ENCODE peak calls at places on chromosomes 11 and 22, in ten cellular contexts. Y, B, T, O, Z, X, A, N, D and R are unnamed samples.

GRCh38 chr11:110429614-110430266 is at the start of gene FDX1:
- DNase-seq in Y (peak; percentile 81), B (peak; percentile 66), T (peak; percentile 73), O (peak; percentile 69), Z (peak; percentile 76), X (peak; percentile 74), A (peak; percentile 74), N (peak; percentile 73), D (peak; percentile 82), R (peak; percentile 65)

GRCh38 chr11:89613916-89614315 is 96.2 kb upstream of the TRIM77 start:
- DNase-seq in Y (no peak), B (no peak), T (no peak), O (no peak), Z (no peak), X (no peak), A (no peak), N (no peak), D (no peak), R (no peak)

GRCh38 chr11:10158461-10158860 is 135.6 kb downstream of the SBF2 start:
- DNase-seq in Y (no peak), B (no peak), T (no peak), O (no peak), Z (no peak), X (peak; percentile 34), A (no peak), N (no peak), D (no peak), R (no peak)

GRCh38 chr11:29518389-29519174 is 498.2 kb downstream of the KCNA4 start:
- DNase-seq in Y (no peak), B (no peak), T (no peak), O (no peak), Z (no peak), X (no peak), A (no peak), N (no peak), D (no peak), R (no peak)

GRCh38 chr11:2472428-2473186 is 27.8 kb downstream of the KCNQ1 start:
- DNase-seq in Y (no peak), B (no peak), T (no peak), O (no peak), Z (no peak), X (no peak), A (no peak), N (no peak), D (no peak), R (no peak)

GRCh38 chr11:65685981-65686380 is 23.3 kb upstream of the RELA start:
- DNase-seq in Y (no peak), B (no peak), T (no peak), O (no peak), Z (no peak), X (no peak), A (no peak), N (no peak), D (no peak), R (no peak)

GRCh38 chr11:19988598-19988997 is 171.7 kb downstream of the DBX1 start:
- DNase-seq in Y (peak; percentile 31), B (no peak), T (peak; percentile 93), O (no peak), Z (peak; percentile 27), X (peak; percentile 92), A (peak; percentile 58), N (no peak), D (no peak), R (peak; percentile 55)

GRCh38 chr22:23233084-23233501 is 52.8 kb downstream of the BCR start:
- DNase-seq in Y (peak; percentile 43), B (no peak), T (peak; percentile 72), O (no peak), Z (peak; percentile 53), X (no peak), A (no peak), N (no peak), D (no peak), R (no peak)

GRCh38 chr11:65440831-65441499 is 18.4 kb downstream of the NEAT1 start:
- DNase-seq in Y (no peak), B (no peak), T (peak; percentile 4), O (no peak), Z (no peak), X (peak; percentile 43), A (no peak), N (no peak), D (no peak), R (no peak)

GRCh38 chr11:17014321-17014773 is at the start of gene PLEKHA7:
- DNase-seq in Y (no peak), B (peak; percentile 38), T (no peak), O (peak; percentile 8), Z (no peak), X (no peak), A (no peak), N (no peak), D (no peak), R (no peak)

GRCh38 chr22:41589260-41589600 is 410 bp downstream of the PMM1 start:
- DNase-seq in Y (no peak), B (no peak), T (no peak), O (no peak), Z (no peak), X (no peak), A (no peak), N (no peak), D (peak; percentile 23), R (no peak)

GRCh38 chr11:64918056-64918455 is 1.0 kb upstream of the ATG2A start:
- DNase-seq in Y (no peak), B (no peak), T (peak; percentile 25), O (no peak), Z (no peak), X (peak; percentile 70), A (no peak), N (no peak), D (no peak), R (no peak)

GRCh38 chr11:126518130-126518995 is 162.9 kb downstream of the ST3GAL4 start:
- DNase-seq in Y (no peak), B (no peak), T (peak; percentile 75), O (no peak), Z (no peak), X (no peak), A (no peak), N (no peak), D (no peak), R (no peak)

GRCh38 chr22:43110927-43111623 is 525 bp downstream of the BIK start:
- DNase-seq in Y (no peak), B (no peak), T (no peak), O (peak; percentile 20), Z (no peak), X (no peak), A (no peak), N (no peak), D (peak; percentile 59), R (peak; percentile 72)

GRCh38 chr11:121479355-121479754 is 26.6 kb upstream of the SORL1-AS1 start:
- DNase-seq in Y (no peak), B (no peak), T (no peak), O (no peak), Z (no peak), X (no peak), A (no peak), N (no peak), D (no peak), R (no peak)

GRCh38 chr22:21074092-21074715 is 28.5 kb downstream of the LRRC74B start:
- DNase-seq in Y (no peak), B (peak; percentile 25), T (no peak), O (no peak), Z (no peak), X (peak; percentile 83), A (no peak), N (no peak), D (no peak), R (no peak)

GRCh38 chr22:20130319-20130718 is 1.3 kb upstream of the ZDHHC8 start:
- DNase-seq in Y (no peak), B (no peak), T (peak; percentile 53), O (no peak), Z (no peak), X (no peak), A (no peak), N (no peak), D (no peak), R (no peak)

GRCh38 chr22:43310311-43310710 is 32.9 kb downstream of the SCUBE1 start:
- DNase-seq in Y (no peak), B (no peak), T (no peak), O (no peak), Z (no peak), X (no peak), A (no peak), N (no peak), D (no peak), R (no peak)

GRCh38 chr11:128630367-128631230 is 43.2 kb upstream of the ETS1 start:
- DNase-seq in Y (peak; percentile 91), B (peak; percentile 53), T (peak; percentile 47), O (peak; percentile 90), Z (peak; percentile 85), X (peak; percentile 86), A (peak; percentile 67), N (peak; percentile 86), D (peak; percentile 96), R (peak; percentile 85)

GRCh38 chr11:34145073-34145472 is 39.6 kb downstream of the NAT10 start:
- DNase-seq in Y (no peak), B (no peak), T (no peak), O (no peak), Z (no peak), X (no peak), A (no peak), N (no peak), D (no peak), R (no peak)

GRCh38 chr22:23306438-23306921 is 126.2 kb downstream of the BCR start:
- DNase-seq in Y (peak; percentile 25), B (no peak), T (no peak), O (no peak), Z (no peak), X (peak; percentile 74), A (no peak), N (peak; percentile 31), D (no peak), R (no peak)

GRCh38 chr22:21450320-21450831 is 16.8 kb upstream of the TMEM191C start:
- DNase-seq in Y (peak; percentile 6), B (no peak), T (no peak), O (no peak), Z (peak; percentile 5), X (no peak), A (no peak), N (no peak), D (no peak), R (no peak)

GRCh38 chr22:28750471-28750881 is 8.6 kb downstream of the HSCB start:
- DNase-seq in Y (no peak), B (no peak), T (no peak), O (no peak), Z (no peak), X (peak; percentile 93), A (no peak), N (no peak), D (no peak), R (no peak)

GRCh38 chr11:47523491-47524199 is 29.3 kb downstream of the CELF1 start:
- DNase-seq in Y (peak; percentile 43), B (peak; percentile 67), T (peak; percentile 69), O (no peak), Z (no peak), X (peak; percentile 87), A (no peak), N (peak; percentile 71), D (peak; percentile 41), R (no peak)

GRCh38 chr22:17368727-17369552 is at the start of gene CECR2:
- DNase-seq in Y (peak; percentile 58), B (no peak), T (peak; percentile 73), O (no peak), Z (peak; percentile 17), X (no peak), A (peak; percentile 61), N (no peak), D (no peak), R (no peak)

GRCh38 chr11:120985718-120986569 is 38.0 kb upstream of the TBCEL start:
- DNase-seq in Y (no peak), B (peak; percentile 21), T (no peak), O (no peak), Z (peak; percentile 25), X (peak; percentile 29), A (peak; percentile 41), N (no peak), D (peak; percentile 34), R (no peak)

GRCh38 chr11:2535673-2536439 is 91.0 kb downstream of the KCNQ1 start:
- DNase-seq in Y (peak; percentile 16), B (no peak), T (no peak), O (no peak), Z (no peak), X (no peak), A (no peak), N (no peak), D (no peak), R (no peak)

GRCh38 chr22:33271390-33272161 is 213.4 kb upstream of the SYN3 start:
- DNase-seq in Y (peak; percentile 63), B (no peak), T (peak; percentile 90), O (no peak), Z (peak; percentile 45), X (peak; percentile 13), A (peak; percentile 16), N (peak; percentile 72), D (no peak), R (peak; percentile 65)